ENCODE peak calls at places on chromosomes 1 and 21, in ten cellular contexts. R, T, B, N, M, D, V, Q, E and Z are unnamed samples.

GRCh38 chr1:182718311-182718710 is 33.9 kb upstream of the RGS8 start:
- DNase-seq in Q (no peak), E (no peak), B (no peak), M (no peak), T (no peak), V (no peak), R (no peak), N (no peak), D (no peak), Z (no peak)

GRCh38 chr21:36851121-36851520 is 115.3 kb downstream of the HLCS start:
- DNase-seq in V (no peak), B (no peak), D (no peak), N (no peak), Q (no peak), E (no peak), T (no peak), M (no peak), R (no peak), Z (no peak)

GRCh38 chr21:42012763-42013329 is 2.7 kb upstream of the ZBTB21 start:
- DNase-seq in B (no peak), D (peak), Q (peak), M (no peak), N (no peak), V (no peak), E (no peak), R (no peak), T (no peak), Z (no peak)

GRCh38 chr1:75426688-75427087 is 184.2 kb downstream of the SLC44A5 start:
- DNase-seq in V (no peak), M (no peak), T (no peak), R (no peak), E (no peak), Q (no peak), N (no peak), B (no peak), D (no peak), Z (no peak)

GRCh38 chr1:175394739-175395138 is 202.2 kb upstream of the KIAA0040 start:
- DNase-seq in M (no peak), R (no peak), D (no peak), Q (peak), B (no peak), N (no peak), E (no peak), V (no peak), T (no peak), Z (no peak)

GRCh38 chr21:39670741-39671140 is 58.0 kb downstream of the B3GALT5 start:
- DNase-seq in V (no peak), B (no peak), Q (no peak), R (no peak), N (no peak), E (peak), D (no peak), M (no peak), T (no peak), Z (no peak)

GRCh38 chr1:230267338-230268065 is 158.6 kb downstream of the PGBD5 start:
- DNase-seq in D (no peak), T (no peak), E (no peak), M (no peak), Q (no peak), V (no peak), R (no peak), B (no peak), N (peak), Z (no peak)

GRCh38 chr1:163174524-163175437 is 27.9 kb downstream of the RGS5 start:
- DNase-seq in N (peak), E (peak), V (peak), M (peak), D (peak), R (peak), B (peak), Q (peak), T (peak), Z (no peak)

GRCh38 chr1:147600119-147601111 is 59.1 kb downstream of the BCL9 start:
- DNase-seq in T (no peak), V (no peak), R (no peak), D (no peak), E (no peak), M (no peak), N (no peak), B (no peak), Q (no peak), Z (no peak)

GRCh38 chr1:41320860-41321259 is 40.4 kb upstream of the FOXO6 start:
- DNase-seq in R (no peak), Q (no peak), M (no peak), D (no peak), E (no peak), V (no peak), T (no peak), B (no peak), N (no peak), Z (no peak)

GRCh38 chr1:245458234-245458633 is 303.4 kb downstream of the KIF26B start:
- DNase-seq in M (no peak), R (no peak), T (no peak), B (peak), D (no peak), Q (no peak), N (no peak), E (no peak), V (no peak), Z (no peak)

GRCh38 chr1:239912471-239912870 is 179.2 kb upstream of the FMN2 start:
- DNase-seq in Q (no peak), B (no peak), V (peak), M (no peak), E (no peak), N (no peak), T (no peak), D (no peak), R (no peak), Z (no peak)

GRCh38 chr1:113109908-113110554 is 37.0 kb downstream of the LRIG2 start:
- DNase-seq in Q (no peak), M (no peak), T (peak), V (peak), E (no peak), N (no peak), D (peak), B (peak), R (peak), Z (no peak)

GRCh38 chr1:168972887-168973286 is 133.6 kb upstream of the ATP1B1 start:
- DNase-seq in V (no peak), T (no peak), N (no peak), R (peak), E (peak), D (no peak), Q (peak), M (no peak), B (peak), Z (no peak)

GRCh38 chr21:15401331-15401730 is 328.5 kb upstream of the USP25 start:
- DNase-seq in R (no peak), N (no peak), D (no peak), T (no peak), V (no peak), M (no peak), Q (no peak), E (no peak), B (no peak), Z (no peak)

GRCh38 chr1:94418664-94419655 is 771 bp downstream of the ABCD3 start:
- DNase-seq in Q (no peak), D (peak), B (no peak), N (peak), V (no peak), T (peak), M (no peak), R (peak), E (no peak), Z (no peak)

GRCh38 chr1:75131593-75132420 is 2.4 kb upstream of the LHX8 start:
- DNase-seq in B (no peak), N (no peak), T (no peak), R (no peak), V (no peak), D (no peak), E (no peak), M (no peak), Q (no peak), Z (no peak)

GRCh38 chr1:110375490-110375889 is 15.3 kb downstream of the SLC16A4 start:
- DNase-seq in R (no peak), M (no peak), T (no peak), Q (no peak), N (no peak), V (no peak), B (no peak), E (no peak), D (no peak), Z (no peak)

GRCh38 chr1:219465247-219466093 is 147.4 kb downstream of the ZC3H11B start:
- DNase-seq in D (no peak), N (no peak), M (no peak), E (no peak), T (no peak), B (no peak), R (no peak), V (peak), Q (no peak), Z (no peak)

GRCh38 chr1:88774151-88774556 is 90.1 kb downstream of the PKN2 start:
- DNase-seq in D (no peak), R (peak), T (no peak), Q (no peak), V (no peak), E (no peak), N (no peak), M (no peak), B (no peak), Z (no peak)

GRCh38 chr1:107689157-107689556 is 275.8 kb downstream of the VAV3 start:
- DNase-seq in E (no peak), B (no peak), R (no peak), M (no peak), N (no peak), D (no peak), V (no peak), Q (no peak), T (no peak), Z (no peak)

GRCh38 chr1:24932284-24932683 is 2.2 kb upstream of the RUNX3 start:
- DNase-seq in E (no peak), R (no peak), Q (no peak), T (no peak), B (no peak), N (peak), D (peak), V (no peak), M (peak), Z (peak)

GRCh38 chr1:49085079-49085478 is 308.4 kb upstream of the BEND5 start:
- DNase-seq in M (no peak), N (no peak), E (no peak), T (no peak), D (no peak), Q (no peak), R (no peak), B (no peak), V (no peak), Z (no peak)

GRCh38 chr1:78840447-78841251 is 165.9 kb downstream of the ADGRL4 start:
- DNase-seq in T (peak), D (no peak), Q (no peak), B (no peak), R (no peak), M (no peak), N (peak), E (no peak), V (peak), Z (no peak)

GRCh38 chr1:91609571-91609970 is 108.9 kb downstream of the CDC7 start:
- DNase-seq in D (no peak), Q (no peak), R (no peak), B (peak), V (peak), T (no peak), E (no peak), M (no peak), N (no peak), Z (no peak)

GRCh38 chr1:169456029-169456428 is 28.8 kb upstream of the CCDC181 start:
- DNase-seq in B (no peak), T (no peak), Q (no peak), E (no peak), V (no peak), N (no peak), D (no peak), R (no peak), M (no peak), Z (no peak)

GRCh38 chr1:103525114-103525606 is 339 bp upstream of the RNPC3 start:
- DNase-seq in D (peak), R (no peak), B (peak), Q (peak), E (no peak), T (peak), N (no peak), V (peak), M (no peak), Z (peak)

GRCh38 chr1:30881266-30882181 is 27.0 kb downstream of the SDC3 start:
- DNase-seq in D (no peak), Q (no peak), B (no peak), T (no peak), R (no peak), M (no peak), V (no peak), N (peak), E (no peak), Z (no peak)

GRCh38 chr1:44524180-44524579 is 119.1 kb downstream of the RNF220 start:
- DNase-seq in R (no peak), N (no peak), Q (no peak), E (no peak), T (no peak), V (no peak), D (no peak), B (no peak), M (no peak), Z (no peak)

GRCh38 chr1:47859092-47859743 is 138.0 kb downstream of the TRABD2B start:
- DNase-seq in R (no peak), B (no peak), M (no peak), N (no peak), V (no peak), D (no peak), Q (no peak), T (no peak), E (no peak), Z (no peak)

GRCh38 chr1:27099154-27099903 is 55.6 kb downstream of the SLC9A1 start:
- DNase-seq in T (peak), Q (peak), M (no peak), D (peak), E (peak), R (no peak), V (peak), B (no peak), N (peak), Z (no peak)